ENCODE peak calls at places on chromosomes 3 and 15, in six cellular contexts. T, A, B, E, G and L are unnamed samples.

GRCh38 chr15:70853855-70854668 is at the start of gene LARP6:
- DNase-seq in B (no peak), A (no peak), T (no peak), G (peak; percentile 85), E (no peak), L (peak; percentile 23)

GRCh38 chr3:56704706-56705105 is 21.6 kb upstream of the TASOR start:
- DNase-seq in T (no peak), E (no peak), B (no peak), G (no peak), A (no peak), L (no peak)

GRCh38 chr15:39918688-39919385 is 1.2 kb downstream of the GPR176 start:
- DNase-seq in G (no peak), B (no peak), A (no peak), T (no peak), E (no peak), L (no peak)

GRCh38 chr3:185717121-185717520 is 107.7 kb downstream of the IGF2BP2 start:
- DNase-seq in T (no peak), B (no peak), A (no peak), E (no peak), G (no peak), L (no peak)

GRCh38 chr3:48068886-48069285 is 52.7 kb upstream of the MAP4 start:
- DNase-seq in A (no peak), G (no peak), B (no peak), T (no peak), E (no peak), L (no peak)

GRCh38 chr3:132256984-132257383 is 60.2 kb upstream of the ACP3 start:
- DNase-seq in B (no peak), E (no peak), A (peak; percentile 38), T (peak; percentile 27), G (peak; percentile 56), L (peak; percentile 69)

GRCh38 chr15:55257933-55258332 is 31.7 kb downstream of the RAB27A start:
- DNase-seq in G (no peak), T (no peak), B (no peak), E (no peak), A (no peak), L (no peak)

GRCh38 chr15:64090527-64090926 is 3.1 kb downstream of the CIAO2A start:
- DNase-seq in E (no peak), A (no peak), B (no peak), T (no peak), G (no peak), L (no peak)

GRCh38 chr3:167166594-167167253 is 213.4 kb downstream of the ZBBX start:
- DNase-seq in E (no peak), A (no peak), B (no peak), T (no peak), G (no peak), L (peak; percentile 32)

GRCh38 chr3:132047209-132047608 is 12.4 kb upstream of the CPNE4 start:
- DNase-seq in E (no peak), G (no peak), A (no peak), T (no peak), B (no peak), L (no peak)

GRCh38 chr3:171461087-171461917 is 1.1 kb upstream of the TNIK start:
- DNase-seq in T (no peak), B (peak; percentile 58), E (no peak), G (peak; percentile 75), A (peak; percentile 27), L (no peak)

GRCh38 chr3:20232906-20233305 is 46.9 kb upstream of the SGO1 start:
- DNase-seq in E (no peak), A (no peak), B (no peak), G (no peak), T (no peak), L (no peak)

GRCh38 chr3:172466553-172467130 is 18.4 kb upstream of the GHSR start:
- DNase-seq in B (no peak), G (no peak), A (no peak), E (no peak), T (no peak), L (no peak)

GRCh38 chr15:90388462-90389182 is 580 bp downstream of the IQGAP1 start:
- DNase-seq in G (peak; percentile 73), B (peak; percentile 63), A (no peak), E (no peak), T (peak; percentile 17), L (no peak)

GRCh38 chr15:50119063-50119700 is at the start of gene ATP8B4:
- DNase-seq in A (no peak), T (no peak), G (no peak), E (no peak), B (no peak), L (no peak)

GRCh38 chr15:29685156-29686078 is 136.9 kb downstream of the TJP1 start:
- DNase-seq in A (no peak), T (no peak), B (no peak), G (peak; percentile 39), E (no peak), L (no peak)

GRCh38 chr3:13676618-13677017 is 127.7 kb downstream of the FBLN2 start:
- DNase-seq in G (no peak), A (no peak), T (no peak), B (no peak), E (no peak), L (no peak)

GRCh38 chr3:13670292-13670691 is 121.4 kb downstream of the FBLN2 start:
- DNase-seq in E (no peak), B (peak; percentile 75), A (no peak), G (no peak), T (no peak), L (no peak)

GRCh38 chr3:13674538-13675185 is 125.7 kb downstream of the FBLN2 start:
- DNase-seq in T (no peak), E (no peak), G (no peak), A (no peak), B (no peak), L (no peak)

GRCh38 chr3:13671536-13672233 is 122.8 kb downstream of the FBLN2 start:
- DNase-seq in A (no peak), E (no peak), B (no peak), T (no peak), G (no peak), L (no peak)

GRCh38 chr3:13673207-13673606 is 124.3 kb downstream of the FBLN2 start:
- DNase-seq in T (no peak), G (no peak), E (no peak), B (no peak), A (no peak), L (peak; percentile 36)
- TF ChIP-seq YY1 in T (no peak), G (no peak), E (no peak), B (no peak), A (no peak), L (no peak)

DNA sequence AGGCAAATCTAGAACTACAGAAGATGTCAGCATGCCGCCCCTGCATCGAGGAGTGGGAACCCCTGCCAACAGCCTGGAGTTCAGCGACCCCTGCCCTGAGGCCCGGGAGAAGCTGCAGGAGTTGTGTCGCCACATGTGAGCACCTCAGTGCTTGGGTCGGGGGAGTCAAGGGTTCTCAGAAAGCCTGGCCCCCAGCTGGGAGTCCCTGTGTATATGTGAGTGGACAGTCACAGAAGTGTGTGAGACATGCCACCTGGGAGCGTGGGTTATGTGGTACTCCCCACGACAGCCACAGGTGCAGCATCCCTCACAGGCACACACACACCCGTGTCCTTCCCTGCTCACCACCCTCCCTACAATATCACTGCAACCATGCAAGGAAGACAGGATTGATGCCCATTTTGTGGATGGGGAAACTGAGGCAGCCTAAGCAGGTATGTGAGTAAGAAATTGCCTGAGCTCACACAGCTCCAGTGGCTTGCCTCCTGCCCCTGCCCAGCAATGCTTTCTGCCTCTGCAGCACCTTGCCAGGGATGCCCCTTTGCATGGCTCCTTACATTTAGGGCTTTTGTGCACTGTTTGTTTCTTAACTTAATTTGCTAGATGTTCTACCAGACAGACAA is 28.3 kb downstream of the C3orf20 start:
- DNase-seq in A (no peak), E (no peak), T (no peak), B (no peak), G (peak; percentile 28), L (no peak)
- H3K9ac ChIP-seq in A (no peak overlapping the region), E (no peak overlapping the region), T (no peak overlapping the region), B (no peak overlapping the region), G (no peak overlapping the region), L (no peak overlapping the region)

GRCh38 chr15:92158426-92158825 is 235.3 kb upstream of the ST8SIA2 start:
- DNase-seq in T (no peak), A (peak; percentile 82), E (peak; percentile 13), G (peak; percentile 43), B (no peak), L (peak; percentile 60)
- TF ChIP-seq YY1 in T (no peak), A (no peak), E (no peak), G (no peak), B (no peak), L (no peak)

GRCh38 chr3:26350853-26351252 is 271.7 kb upstream of the LRRC3B start:
- DNase-seq in T (no peak), A (no peak), E (no peak), B (no peak), G (no peak), L (peak; percentile 51)
- H3K9ac ChIP-seq in T (no peak overlapping the region), A (no peak overlapping the region), E (no peak overlapping the region), B (no peak overlapping the region), G (no peak overlapping the region), L (no peak overlapping the region)

DNA sequence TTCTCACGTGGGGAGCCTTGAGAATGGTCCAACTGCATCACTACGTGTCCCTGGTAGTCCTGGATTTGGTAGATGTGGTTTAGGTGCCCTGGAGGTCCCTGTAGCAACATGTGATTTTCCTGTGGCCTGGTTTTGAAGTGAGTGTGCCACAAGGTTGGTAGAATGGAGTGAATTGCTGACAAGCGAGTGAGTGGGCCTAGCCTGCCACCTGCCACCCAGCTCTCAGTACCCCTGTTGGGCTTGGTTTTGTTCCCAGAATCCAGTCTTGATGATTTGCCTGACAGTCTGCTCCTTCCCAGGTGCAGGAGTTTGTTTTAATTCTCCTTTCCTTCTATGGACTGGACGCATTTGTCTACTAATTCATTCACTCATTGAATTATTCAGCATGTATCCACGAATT is 19.4 kb downstream of the RPLP1 start:
- DNase-seq in T (no peak), G (no peak), E (no peak), A (no peak), B (no peak), L (no peak)
- TF ChIP-seq YY1 in T (no peak), G (no peak), E (no peak), A (no peak), B (no peak), L (no peak)

DNA sequence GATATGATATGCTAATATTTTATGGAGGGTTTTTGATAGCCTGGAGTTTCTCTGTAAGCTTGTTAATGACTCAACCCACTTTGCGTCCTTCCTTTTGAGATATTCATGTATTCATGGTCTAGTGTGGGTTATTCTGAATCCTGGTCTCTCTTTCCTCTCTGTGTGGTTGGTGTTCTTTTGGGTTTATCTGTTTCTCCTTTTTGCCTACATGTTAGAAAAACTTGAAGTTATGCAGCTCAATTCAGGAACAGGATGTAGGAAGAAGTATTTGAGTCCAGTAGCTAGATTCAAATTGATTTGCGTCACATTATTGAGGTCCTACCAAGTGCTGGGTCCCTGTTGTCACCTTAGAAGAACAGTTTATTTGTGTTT is 28.1 kb downstream of the CMTM7 start:
- DNase-seq in G (no peak), E (no peak), A (no peak), B (no peak), T (no peak), L (no peak)
- H3K9ac ChIP-seq in G (no peak overlapping the region), E (no peak overlapping the region), A (peak overlapping the region; percentile 81), B (no peak overlapping the region), T (peak overlapping the region; percentile 79), L (peak overlapping the region; percentile 29)